ENCODE peak calls at places on chromosome 16, in six cellular contexts. Q is IMR-90, P is mesenchymal stem cell, Z is H9, A is H1, N is trophoblast cell. L is an unnamed sample.

GRCh38 chr16:8740775-8741355 is 56.6 kb downstream of the TMEM186 start:
- DNase-seq in Q (no peak), P (no peak), Z (no peak), A (no peak), N (no peak), L (no peak)

GRCh38 chr16:72976047-72976746 is 71.7 kb downstream of the ZFHX3 start:
- DNase-seq in Q (no peak), P (no peak), Z (no peak), A (no peak), N (no peak), L (no peak)

GRCh38 chr16:49455181-49455990 is 81.8 kb downstream of the C16orf78 start:
- DNase-seq in Q (no peak), P (no peak), Z (peak), A (no peak), N (no peak), L (no peak)

GRCh38 chr16:8807189-8807588 is 9.6 kb downstream of the PMM2 start:
- DNase-seq in Q (no peak), P (no peak), Z (no peak), A (no peak), N (no peak), L (no peak)

GRCh38 chr16:88013091-88013609 is 61.9 kb downstream of the BANP start:
- DNase-seq in Q (peak), P (peak), Z (no peak), A (no peak), N (peak), L (no peak)

GRCh38 chr16:71214771-71215381 is 15.6 kb downstream of the HYDIN start:
- DNase-seq in Q (no peak), P (no peak), Z (no peak), A (no peak), N (peak), L (no peak)

GRCh38 chr16:1669698-1670097 is 8.4 kb upstream of the JPT2 start:
- DNase-seq in Q (no peak), P (no peak), Z (no peak), A (no peak), N (peak), L (no peak)

GRCh38 chr16:20681821-20682736 is 15.4 kb downstream of the ACSM1 start:
- DNase-seq in Q (no peak), P (no peak), Z (no peak), A (no peak), N (peak), L (no peak)

GRCh38 chr16:83701494-83701893 is 106.3 kb upstream of the HSBP1 start:
- DNase-seq in Q (peak), P (peak), Z (peak), A (no peak), N (peak), L (peak)

GRCh38 chr16:15650698-15651161 is 685 bp downstream of the NDE1 start:
- DNase-seq in Q (peak), P (peak), Z (peak), A (no peak), N (peak), L (peak)

GRCh38 chr16:85350973-85351372 is 238.7 kb upstream of the CIBAR2 start:
- DNase-seq in Q (peak), P (peak), Z (no peak), A (no peak), N (no peak), L (no peak)

GRCh38 chr16:1580956-1581355 is 30.9 kb downstream of the IFT140 start:
- DNase-seq in Q (no peak), P (no peak), Z (no peak), A (no peak), N (no peak), L (no peak)

GRCh38 chr16:27625050-27625697 is 75.2 kb downstream of the KATNIP start:
- DNase-seq in Q (peak), P (peak), Z (no peak), A (no peak), N (peak), L (no peak)

GRCh38 chr16:74921051-74921450 is 63.9 kb downstream of the WDR59 start:
- DNase-seq in Q (no peak), P (no peak), Z (no peak), A (no peak), N (no peak), L (no peak)

GRCh38 chr16:86664518-86665318 is 86.4 kb downstream of the FOXL1 start:
- DNase-seq in Q (peak), P (peak), Z (no peak), A (no peak), N (no peak), L (no peak)

GRCh38 chr16:86598607-86599318 is 20.4 kb downstream of the FOXL1 start:
- DNase-seq in Q (peak), P (no peak), Z (no peak), A (no peak), N (peak), L (no peak)

GRCh38 chr16:78383118-78383517 is 283.7 kb downstream of the WWOX start:
- DNase-seq in Q (no peak), P (no peak), Z (no peak), A (no peak), N (no peak), L (no peak)

GRCh38 chr16:64982581-64982980 is 139.3 kb downstream of the CDH11 start:
- DNase-seq in Q (peak), P (no peak), Z (no peak), A (no peak), N (no peak), L (no peak)

GRCh38 chr16:2160915-2161551 is 5.5 kb downstream of the TRAF7 start:
- DNase-seq in Q (peak), P (no peak), Z (no peak), A (no peak), N (no peak), L (no peak)

GRCh38 chr16:85234310-85235235 is 122.3 kb upstream of the CIBAR2 start:
- DNase-seq in Q (peak), P (peak), Z (peak), A (peak), N (peak), L (peak)

GRCh38 chr16:67910162-67910561 is 17.1 kb downstream of the PSKH1 start:
- DNase-seq in Q (peak), P (peak), Z (no peak), A (no peak), N (no peak), L (no peak)

GRCh38 chr16:57504491-57504890 is 18.2 kb upstream of the DOK4 start:
- DNase-seq in Q (no peak), P (no peak), Z (no peak), A (no peak), N (no peak), L (no peak)

DNA sequence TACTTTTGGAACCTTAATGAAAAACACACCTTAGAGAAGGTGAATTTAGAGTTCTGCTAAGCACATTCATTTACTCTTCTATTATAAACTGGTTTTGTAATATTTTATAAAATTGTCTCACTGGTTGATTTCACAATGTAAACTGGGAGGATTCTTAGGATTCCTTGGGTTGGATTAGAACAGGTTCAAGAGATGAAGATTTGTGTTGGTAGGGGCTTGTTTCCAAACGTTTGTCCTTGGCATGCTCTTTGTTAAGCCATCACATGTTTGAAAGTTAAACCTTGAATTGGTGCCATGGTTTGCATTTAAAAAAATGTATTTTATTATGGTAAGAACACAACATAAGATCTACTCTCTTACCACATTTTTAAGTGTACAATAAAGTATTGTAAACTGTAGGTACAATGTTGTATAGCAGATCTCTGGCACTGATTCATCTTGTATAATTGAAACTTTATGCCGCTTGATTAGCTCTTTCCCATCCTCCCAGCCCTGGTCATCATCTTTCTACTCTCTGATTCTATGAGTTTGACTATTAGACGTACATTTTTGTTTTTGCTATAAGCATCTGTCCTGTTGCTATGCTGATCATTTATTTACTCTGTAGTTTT is 9.6 kb downstream of the FTO start:
- DNase-seq in Q (no peak), P (no peak), Z (no peak), A (no peak), N (peak), L (no peak)
- H4K91ac ChIP-seq in Q (no peak), P (no peak), Z (no peak), A (no peak), N (no peak), L (no peak)

GRCh38 chr16:77375396-77375795 is 59.4 kb downstream of the ADAMTS18 start:
- DNase-seq in Q (no peak), P (no peak), Z (no peak), A (no peak), N (no peak), L (no peak)

GRCh38 chr16:77373726-77374125 is 61.1 kb downstream of the ADAMTS18 start:
- DNase-seq in Q (no peak), P (no peak), Z (no peak), A (no peak), N (peak), L (no peak)

GRCh38 chr16:77376358-77376757 is 58.5 kb downstream of the ADAMTS18 start:
- DNase-seq in Q (no peak), P (no peak), Z (peak), A (no peak), N (no peak), L (no peak)

DNA sequence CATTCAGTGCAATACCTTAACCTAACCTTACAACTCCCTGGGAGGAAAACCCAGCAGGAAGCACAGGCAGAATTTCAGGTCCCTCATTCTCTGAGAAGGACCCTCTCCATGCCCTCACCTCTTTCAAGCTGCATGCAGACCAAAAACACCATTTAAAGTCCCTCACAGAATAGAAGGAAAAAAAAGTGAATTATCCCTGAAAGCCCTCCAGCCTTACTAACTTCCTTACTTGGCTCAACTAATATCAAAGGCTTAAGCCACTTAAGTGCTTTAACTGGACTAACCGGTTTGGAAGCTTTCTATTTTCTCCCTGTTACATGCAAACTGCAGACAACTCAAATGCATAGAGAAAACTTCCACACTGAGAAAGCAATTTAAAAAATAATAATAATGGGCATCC is 60.5 kb downstream of the ADAMTS18 start:
- DNase-seq in Q (no peak), P (no peak), Z (no peak), A (no peak), N (peak), L (no peak)
- H4K91ac ChIP-seq in Q (no peak), P (no peak), Z (no peak), A (no peak), N (no peak), L (no peak)

GRCh38 chr16:31471241-31471874 is 594 bp upstream of the TGFB1I1 start:
- DNase-seq in Q (peak), P (peak), Z (no peak), A (no peak), N (no peak), L (no peak)

GRCh38 chr16:31471875-31472558 is at the start of gene TGFB1I1:
- DNase-seq in Q (peak), P (peak), Z (peak), A (no peak), N (no peak), L (no peak)

GRCh38 chr16:31473300-31474052 is 1.5 kb downstream of the TGFB1I1 start:
- DNase-seq in Q (no peak), P (no peak), Z (no peak), A (no peak), N (no peak), L (no peak)

GRCh38 chr16:31474173-31474714 is 2.3 kb downstream of the TGFB1I1 start:
- DNase-seq in Q (peak), P (peak), Z (no peak), A (no peak), N (peak), L (no peak)

GRCh38 chr16:31472559-31473203 is 729 bp downstream of the TGFB1I1 start:
- DNase-seq in Q (peak), P (peak), Z (peak), A (no peak), N (peak), L (no peak)
- H4K91ac ChIP-seq in Q (peak), P (peak), Z (no peak), A (no peak), N (peak), L (no peak)

GRCh38 chr16:23380501-23380951 is 72.5 kb downstream of the COG7 start:
- DNase-seq in Q (no peak), P (no peak), Z (no peak), A (no peak), N (no peak), L (no peak)

GRCh38 chr16:23383881-23384280 is 69.1 kb downstream of the COG7 start:
- DNase-seq in Q (no peak), P (no peak), Z (no peak), A (no peak), N (no peak), L (no peak)

GRCh38 chr16:23379707-23380106 is 73.3 kb downstream of the COG7 start:
- DNase-seq in Q (no peak), P (no peak), Z (no peak), A (no peak), N (no peak), L (no peak)

GRCh38 chr16:23384878-23385277 is 68.1 kb downstream of the COG7 start:
- DNase-seq in Q (no peak), P (no peak), Z (no peak), A (no peak), N (peak), L (no peak)

GRCh38 chr16:23382279-23382678 is 70.7 kb downstream of the COG7 start:
- DNase-seq in Q (no peak), P (no peak), Z (no peak), A (no peak), N (no peak), L (no peak)
- H4K91ac ChIP-seq in Q (no peak), P (no peak), Z (no peak), A (no peak), N (no peak), L (no peak)

DNA sequence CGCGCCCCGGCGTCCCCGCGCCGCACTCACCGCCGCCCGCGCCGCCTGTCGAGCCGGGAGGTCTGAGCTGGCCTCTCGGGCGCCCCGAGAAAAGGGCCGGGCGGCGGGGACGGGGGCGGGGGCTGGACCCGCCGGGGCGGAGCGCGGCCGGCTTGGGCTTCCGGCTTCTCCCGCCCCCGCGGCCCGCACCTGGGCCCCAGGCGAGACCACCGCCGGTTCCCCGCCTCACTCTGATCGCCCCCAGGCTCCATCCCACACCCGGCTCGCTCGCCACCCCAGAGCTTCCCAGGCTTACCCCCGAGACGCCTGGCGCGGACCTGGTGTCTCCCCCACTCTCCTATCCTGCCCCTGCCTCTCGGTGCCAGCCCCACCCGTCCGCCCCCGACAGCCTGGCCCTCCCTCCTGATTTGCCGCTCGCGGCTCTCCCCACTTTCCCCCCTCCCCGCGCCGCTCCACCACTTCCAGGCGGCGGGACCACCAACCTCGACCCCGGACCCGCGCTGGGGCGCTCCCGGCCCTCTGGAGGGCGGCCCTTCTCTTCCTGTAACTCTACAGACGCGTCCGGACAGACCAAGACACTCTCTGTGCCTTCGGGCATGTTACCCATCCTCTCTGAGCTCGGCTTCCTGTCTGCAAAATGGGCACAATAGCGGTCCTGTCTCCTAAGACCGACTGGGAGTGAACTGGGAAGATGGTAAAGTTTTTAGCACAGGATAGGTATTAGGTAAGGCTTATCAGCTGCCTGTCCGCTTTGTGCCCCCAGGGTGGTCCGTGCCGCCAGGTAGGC is at the start of gene LITAF:
- DNase-seq in Q (peak), P (peak), Z (peak), A (peak), N (peak), L (peak)
- H4K91ac ChIP-seq in Q (peak), P (peak), Z (no peak), A (peak), N (peak), L (no peak)

L was measured in neuronal stem cell.